ENCODE peak calls at places on chromosomes 11 and 22, in eight cellular contexts. S is CD8-positive, alpha-beta T cell; R is uterus; N is AG10803; E is stomach; Y is suprapubic skin; D is IMR-90; L is ovary. H is an unnamed sample.

GRCh38 chr11:121059605-121060004 is 35.7 kb downstream of the TBCEL start:
- DNase-seq in E (no peak), N (no peak), Y (no peak), L (no peak), D (no peak), R (no peak), S (no peak), H (no peak)

GRCh38 chr11:14022821-14023220 is 60.3 kb downstream of the SPON1 start:
- DNase-seq in Y (no peak), N (no peak), R (no peak), S (no peak), D (no peak), L (no peak), E (no peak), H (no peak)

GRCh38 chr11:112499153-112499907 is 238.7 kb upstream of the PLET1 start:
- DNase-seq in S (no peak), L (no peak), D (no peak), N (no peak), R (no peak), E (no peak), Y (no peak), H (no peak)

GRCh38 chr22:32331918-32332725 is 25.5 kb upstream of the RFPL3 start:
- DNase-seq in L (no peak), D (no peak), N (no peak), Y (no peak), E (peak; percentile 20), S (no peak), R (no peak), H (no peak)

GRCh38 chr11:40328890-40329617 is 1130.4 kb downstream of the LRRC4C start:
- DNase-seq in R (no peak), Y (no peak), S (no peak), D (peak; percentile 100), N (peak; percentile 99), L (no peak), E (peak; percentile 69), H (peak; percentile 99)

GRCh38 chr11:18526130-18526520 is 617 bp downstream of the TSG101 start:
- DNase-seq in D (no peak), S (no peak), L (no peak), Y (no peak), R (no peak), N (no peak), E (no peak), H (no peak)

GRCh38 chr11:83827940-83828554 is 541.9 kb upstream of the CCDC90B start:
- DNase-seq in R (no peak), D (peak; percentile 52), E (no peak), S (no peak), N (peak; percentile 44), L (no peak), Y (no peak), H (no peak)

GRCh38 chr11:122951231-122951630 is 30.4 kb downstream of the BSX start:
- DNase-seq in S (no peak), R (no peak), Y (no peak), L (no peak), E (no peak), D (no peak), N (no peak), H (no peak)

GRCh38 chr11:77819411-77819920 is 1.1 kb downstream of the RSF1 start:
- DNase-seq in L (peak; percentile 70), Y (peak; percentile 88), R (peak; percentile 73), N (peak; percentile 84), S (peak; percentile 84), E (peak; percentile 86), D (peak; percentile 88), H (peak; percentile 78)

GRCh38 chr11:111361082-111361801 is 17.8 kb downstream of the POU2AF1 start:
- DNase-seq in N (no peak), S (no peak), E (no peak), D (no peak), R (no peak), Y (no peak), L (no peak), H (no peak)

GRCh38 chr11:108670381-108670930 is 5.6 kb downstream of the DDX10 start:
- DNase-seq in E (no peak), D (no peak), N (peak; percentile 40), R (no peak), L (no peak), S (no peak), Y (no peak), H (no peak)

GRCh38 chr11:131033151-131033651 is 116.9 kb upstream of the SNX19 start:
- DNase-seq in D (peak; percentile 99), E (no peak), R (no peak), Y (no peak), S (no peak), L (no peak), N (peak; percentile 87), H (peak; percentile 90)

GRCh38 chr11:62324738-62325556 is 12.3 kb upstream of the ASRGL1 start:
- DNase-seq in L (no peak), Y (no peak), S (peak; percentile 37), E (no peak), D (peak; percentile 18), N (peak; percentile 25), R (no peak), H (peak; percentile 57)

GRCh38 chr11:69486773-69487266 is 5.4 kb downstream of the LINC01488 start:
- DNase-seq in D (no peak), R (no peak), Y (no peak), L (no peak), N (peak; percentile 27), S (no peak), E (no peak), H (no peak)

GRCh38 chr22:46297151-46297819 is 615 bp downstream of the GTSE1 start:
- DNase-seq in E (no peak), Y (no peak), S (no peak), L (peak; percentile 25), N (peak; percentile 34), R (no peak), D (peak; percentile 35), H (peak; percentile 38)

GRCh38 chr22:50227588-50228215 is 17.1 kb downstream of the TUBGCP6 start:
- DNase-seq in D (no peak), N (no peak), S (no peak), R (no peak), Y (no peak), L (no peak), E (no peak), H (no peak)

GRCh38 chr11:96149743-96150555 is 193.0 kb downstream of the MAML2 start:
- DNase-seq in D (peak; percentile 95), Y (no peak), N (peak; percentile 74), L (no peak), S (no peak), R (no peak), E (no peak), H (peak; percentile 72)

GRCh38 chr11:102763440-102763839 is 17.0 kb downstream of the MMP10 start:
- DNase-seq in L (no peak), N (no peak), R (no peak), Y (no peak), D (peak; percentile 28), E (no peak), S (no peak), H (no peak)

GRCh38 chr11:70633610-70634009 is 235.3 kb downstream of the CTTN start:
- DNase-seq in R (no peak), L (no peak), E (no peak), N (no peak), D (no peak), Y (no peak), S (no peak), H (no peak)
- TF ChIP-seq CTCF in R (no peak), L (no peak), E (no peak), N (no peak), D (no peak), Y (no peak), S (no peak), H (no peak)

GRCh38 chr11:31802990-31803812 is 7.9 kb downstream of the PAX6 start:
- DNase-seq in N (no peak), E (no peak), S (no peak), L (no peak), D (no peak), Y (no peak), R (no peak), H (no peak)

GRCh38 chr11:31801298-31801702 is 9.8 kb downstream of the PAX6 start:
- DNase-seq in D (no peak), E (no peak), R (no peak), Y (no peak), N (no peak), S (no peak), L (no peak), H (no peak)

GRCh38 chr11:31802000-31802551 is 9.0 kb downstream of the PAX6 start:
- DNase-seq in N (no peak), R (no peak), E (no peak), Y (no peak), S (no peak), L (no peak), D (no peak), H (no peak)

GRCh38 chr11:31803813-31804438 is 7.2 kb downstream of the PAX6 start:
- DNase-seq in S (no peak), D (no peak), R (no peak), L (no peak), E (no peak), Y (no peak), N (no peak), H (no peak)

DNA sequence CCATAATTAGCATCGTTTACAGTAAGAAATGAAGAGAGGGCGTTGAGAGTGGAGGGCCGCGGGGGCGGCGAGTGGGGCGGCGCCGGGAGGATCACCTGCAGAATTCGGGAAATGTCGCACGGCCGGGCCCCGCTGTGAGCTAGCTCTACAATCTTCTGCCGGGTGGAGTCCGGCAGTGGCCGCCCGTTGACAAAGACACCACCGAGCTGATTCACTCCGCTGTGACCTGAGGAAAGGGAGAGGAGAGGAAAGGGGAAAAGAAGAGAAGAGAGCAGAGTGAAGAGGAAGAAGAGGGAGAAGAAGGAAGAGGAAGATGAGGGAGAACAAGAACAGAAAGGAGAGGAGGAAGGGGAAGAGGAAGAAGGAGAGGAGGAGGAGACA is 8.5 kb downstream of the PAX6 start:
- DNase-seq in L (no peak), D (no peak), R (no peak), E (no peak), N (no peak), S (no peak), Y (peak; percentile 74), H (no peak)
- H3K4me3 ChIP-seq in L (no peak overlapping the region), D (no peak overlapping the region), R (no peak overlapping the region), E (no peak overlapping the region), N (no peak overlapping the region), S (no peak overlapping the region), Y (no peak overlapping the region), H (no peak overlapping the region)

GRCh38 chr22:37726240-37726887 is 29.5 kb downstream of the TRIOBP start:
- DNase-seq in E (no peak), Y (no peak), L (peak; percentile 16), D (peak; percentile 55), N (peak; percentile 50), R (no peak), S (no peak), H (no peak)
- TF ChIP-seq CTCF in E (no peak), Y (no peak), L (no peak), D (peak; percentile 39), N (peak; percentile 41), R (no peak), S (no peak), H (peak; percentile 9)

DNA sequence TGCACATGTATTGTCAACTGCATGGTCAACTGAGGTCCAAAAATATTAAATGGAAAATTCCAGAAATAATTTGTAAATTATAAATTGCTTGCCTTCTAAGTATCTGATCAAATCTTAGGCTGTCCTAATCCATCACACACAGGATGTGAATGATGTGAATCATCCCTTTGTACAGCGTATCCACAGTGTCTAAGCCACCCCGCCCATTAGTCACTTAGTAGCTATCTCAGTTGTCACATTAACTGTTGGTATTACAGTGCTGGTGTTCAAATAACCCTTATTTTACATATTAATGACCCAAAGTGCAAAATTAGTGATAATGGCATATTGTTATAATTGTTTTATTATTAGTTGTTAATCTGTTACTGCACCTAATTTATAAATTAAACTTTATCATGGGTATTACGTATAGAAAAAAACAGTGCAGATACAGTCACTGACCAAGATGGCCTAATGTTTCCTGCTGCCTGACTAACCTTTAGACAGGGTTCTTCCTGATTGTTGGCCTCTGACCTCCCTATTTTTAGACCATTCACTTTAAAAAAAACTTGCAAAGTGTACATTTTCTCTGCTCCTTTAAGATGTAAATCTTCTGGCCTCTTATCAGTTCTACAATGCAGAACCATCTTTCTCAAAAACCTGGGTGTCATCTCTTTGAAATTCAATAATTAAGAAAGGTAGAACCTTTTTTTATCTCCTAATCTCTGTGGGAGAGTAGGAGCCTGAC is 2.9 kb upstream of the SVIP start:
- DNase-seq in S (no peak), N (no peak), Y (no peak), E (no peak), L (no peak), R (no peak), D (no peak), H (peak; percentile 27)
- H3K4me3 ChIP-seq in S (no peak overlapping the region), N (no peak overlapping the region), Y (no peak overlapping the region), E (no peak overlapping the region), L (no peak overlapping the region), R (no peak overlapping the region), D (no peak overlapping the region), H (no peak overlapping the region)

H was measured in foreskin fibroblast.